ENCODE peak calls at places on chromosomes 16 and 17, in nine cellular contexts. H is LNCaP clone FGC, S is body of pancreas, U is neural progenitor cell, V is bronchial epithelial cell, D is A673, R is lung, N is endothelial cell of umbilical vein, T is heart left ventricle. Z is an unnamed sample.
A peak's percentile ranks its signal among the peaks of the same experiment; 100 is the strongest.

GRCh38 chr16:20944861-20945390 is 44.4 kb downstream of the LYRM1 start:
- DNase-seq in H (no peak), S (no peak), U (no peak), V (peak; percentile 42), D (peak; percentile 36), R (no peak), N (peak; percentile 18), T (no peak), Z (no peak)

GRCh38 chr17:67401106-67401505 is 24.0 kb downstream of the PITPNC1 start:
- DNase-seq in H (no peak), S (no peak), U (no peak), V (no peak), D (no peak), R (no peak), N (no peak), T (no peak), Z (no peak)

GRCh38 chr17:42675348-42675983 is 1.3 kb downstream of the PLEKHH3 start:
- DNase-seq in H (no peak), S (peak; percentile 76), U (no peak), V (no peak), D (no peak), R (no peak), N (no peak), T (peak; percentile 77), Z (peak; percentile 26)

GRCh38 chr16:69532761-69533459 is 32.9 kb upstream of the NFAT5 start:
- DNase-seq in H (no peak), S (no peak), U (no peak), V (no peak), D (no peak), R (no peak), N (no peak), T (no peak), Z (no peak)

GRCh38 chr16:57859331-57859730 is 57.0 kb upstream of the KIFC3 start:
- DNase-seq in H (no peak), S (no peak), U (peak; percentile 79), V (peak; percentile 28), D (peak; percentile 97), R (no peak), N (peak; percentile 31), T (no peak), Z (no peak)

GRCh38 chr16:66129196-66129595 is 237.3 kb upstream of the CDH5 start:
- DNase-seq in H (no peak), S (no peak), U (no peak), V (no peak), D (no peak), R (no peak), N (no peak), T (no peak), Z (no peak)

GRCh38 chr17:17696871-17697633 is 15.8 kb downstream of the RAI1 start:
- DNase-seq in H (peak; percentile 85), S (peak; percentile 58), U (no peak), V (no peak), D (no peak), R (no peak), N (no peak), T (peak; percentile 66), Z (peak; percentile 74)

GRCh38 chr17:1545618-1546017 is 17.0 kb downstream of the PITPNA start:
- DNase-seq in H (no peak), S (no peak), U (no peak), V (peak; percentile 17), D (no peak), R (no peak), N (no peak), T (no peak), Z (no peak)

GRCh38 chr16:83713597-83713996 is 94.2 kb upstream of the HSBP1 start:
- DNase-seq in H (no peak), S (no peak), U (no peak), V (no peak), D (peak; percentile 23), R (peak; percentile 71), N (no peak), T (no peak), Z (no peak)

GRCh38 chr16:82627811-82628339 is 1.1 kb downstream of the CDH13 start:
- DNase-seq in H (no peak), S (no peak), U (peak; percentile 68), V (peak; percentile 79), D (no peak), R (no peak), N (peak; percentile 56), T (peak; percentile 51), Z (peak; percentile 52)

GRCh38 chr17:45775576-45776011 is 8.5 kb upstream of the CRHR1 start:
- DNase-seq in H (no peak), S (peak; percentile 91), U (no peak), V (no peak), D (no peak), R (peak; percentile 63), N (no peak), T (peak; percentile 79), Z (peak; percentile 55)

GRCh38 chr17:68061512-68062313 is 26.2 kb downstream of the KPNA2 start:
- DNase-seq in H (no peak), S (no peak), U (no peak), V (no peak), D (no peak), R (no peak), N (peak; percentile 21), T (no peak), Z (no peak)

GRCh38 chr16:31253642-31254045 is 6.1 kb upstream of the ITGAM start:
- DNase-seq in H (no peak), S (peak; percentile 60), U (no peak), V (peak; percentile 7), D (no peak), R (peak; percentile 66), N (no peak), T (peak; percentile 35), Z (no peak)

GRCh38 chr17:44933824-44934744 is 13.5 kb downstream of the KIF18B start:
- DNase-seq in H (no peak), S (no peak), U (no peak), V (no peak), D (no peak), R (no peak), N (no peak), T (no peak), Z (no peak)

GRCh38 chr16:56424404-56424765 is 960 bp downstream of the AMFR start:
- DNase-seq in H (no peak), S (no peak), U (no peak), V (no peak), D (no peak), R (no peak), N (peak; percentile 28), T (no peak), Z (no peak)

GRCh38 chr17:73592531-73592961 is 51.7 kb downstream of the SDK2 start:
- DNase-seq in H (no peak), S (no peak), U (no peak), V (no peak), D (no peak), R (no peak), N (no peak), T (no peak), Z (no peak)

GRCh38 chr17:74859439-74860228 is at the start of gene GRIN2C:
- DNase-seq in H (no peak), S (no peak), U (peak; percentile 52), V (no peak), D (peak; percentile 39), R (no peak), N (no peak), T (no peak), Z (no peak)

GRCh38 chr17:46002311-46002972 is 3.4 kb downstream of the STH start:
- DNase-seq in H (peak; percentile 23), S (peak; percentile 84), U (peak; percentile 74), V (peak; percentile 24), D (peak; percentile 50), R (peak; percentile 67), N (peak; percentile 60), T (peak; percentile 59), Z (peak; percentile 68)

GRCh38 chr16:79437764-79438728 is 162.5 kb downstream of the MAF start:
- DNase-seq in H (no peak), S (peak; percentile 33), U (peak; percentile 71), V (peak; percentile 1), D (no peak), R (no peak), N (no peak), T (peak; percentile 57), Z (no peak)

DNA sequence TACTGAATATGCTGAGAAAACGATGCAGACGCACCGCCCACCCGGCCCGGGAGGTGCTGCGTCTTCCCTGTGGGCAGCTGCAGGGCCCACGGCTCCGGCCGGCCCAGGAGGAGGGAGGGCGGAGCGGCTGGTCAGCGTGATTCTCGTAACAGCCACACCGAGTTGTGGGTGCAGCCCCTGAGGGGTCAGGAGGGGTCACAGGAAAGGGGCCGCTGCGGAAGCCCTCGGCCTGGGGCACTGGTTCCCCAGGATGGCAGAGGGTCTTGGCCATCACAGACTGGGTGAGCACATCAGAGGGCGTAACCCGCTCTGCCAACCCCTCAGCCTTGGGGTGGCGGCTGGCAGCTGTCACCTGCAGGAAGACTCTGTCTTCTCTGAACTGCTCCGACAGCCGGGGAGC is 87.6 kb upstream of the CHMP6 start:
- DNase-seq in H (no peak), S (no peak), U (no peak), V (no peak), D (no peak), R (no peak), N (no peak), T (peak; percentile 9), Z (no peak)
- H3K4me3 ChIP-seq in H (no peak overlapping the region), S (no peak overlapping the region), U (no peak overlapping the region), V (no peak overlapping the region), D (no peak overlapping the region), R (no peak overlapping the region), N (no peak overlapping the region), T (no peak overlapping the region), Z (no peak overlapping the region)

DNA sequence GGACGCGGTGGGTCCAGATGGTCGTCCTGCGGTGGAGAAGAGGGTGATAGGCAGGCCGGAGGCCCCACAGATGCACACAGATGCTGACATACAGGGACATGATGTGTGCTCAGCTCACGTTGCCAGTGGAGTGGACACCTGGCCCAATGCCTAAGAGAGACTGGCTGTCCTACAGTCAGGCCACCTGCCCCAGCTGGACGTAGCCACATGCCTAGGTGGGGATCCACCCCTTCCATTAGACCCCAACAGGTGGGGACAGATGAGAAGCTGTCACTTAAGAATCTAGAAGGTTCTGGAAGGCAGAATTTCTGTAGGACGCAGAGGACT is 117.6 kb upstream of the ZNF750 start:
- DNase-seq in H (no peak), S (no peak), U (no peak), V (no peak), D (no peak), R (no peak), N (no peak), T (no peak), Z (no peak)
- H3K4me3 ChIP-seq in H (no peak overlapping the region), S (no peak overlapping the region), U (no peak overlapping the region), V (no peak overlapping the region), D (no peak overlapping the region), R (no peak overlapping the region), N (no peak overlapping the region), T (no peak overlapping the region), Z (no peak overlapping the region)

DNA sequence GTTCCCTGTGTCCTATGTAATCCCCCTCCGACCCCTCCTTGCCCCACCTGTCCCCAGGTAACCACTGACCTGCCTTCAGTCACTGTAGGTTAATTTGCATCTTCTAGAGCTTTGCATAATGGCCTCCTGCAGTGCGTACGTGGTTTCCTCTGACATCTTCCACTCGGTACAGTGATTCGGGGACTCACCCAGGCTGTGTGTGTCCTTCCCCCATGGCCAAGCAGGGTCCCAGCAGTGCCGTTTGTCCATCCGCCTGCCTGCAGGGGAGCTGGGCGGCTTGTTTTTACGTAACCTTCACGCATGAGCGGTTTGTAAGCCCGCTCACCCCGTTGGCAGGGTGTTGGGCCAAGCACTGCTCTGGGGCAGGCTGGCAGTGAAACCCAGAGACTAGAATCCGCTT is 7.9 kb downstream of the MAPK8IP3 start:
- DNase-seq in H (no peak), S (no peak), U (no peak), V (no peak), D (no peak), R (no peak), N (no peak), T (no peak), Z (no peak)
- H3K4me3 ChIP-seq in H (no peak overlapping the region), S (no peak overlapping the region), U (no peak overlapping the region), V (no peak overlapping the region), D (no peak overlapping the region), R (no peak overlapping the region), N (no peak overlapping the region), T (no peak overlapping the region), Z (no peak overlapping the region)

GRCh38 chr17:70961341-70961740 is 792.0 kb downstream of the KCNJ2 start:
- DNase-seq in H (no peak), S (no peak), U (no peak), V (no peak), D (no peak), R (no peak), N (no peak), T (no peak), Z (no peak)
- H3K4me3 ChIP-seq in H (no peak overlapping the region), S (no peak overlapping the region), U (no peak overlapping the region), V (no peak overlapping the region), D (no peak overlapping the region), R (no peak overlapping the region), N (no peak overlapping the region), T (no peak overlapping the region), Z (no peak overlapping the region)